ENCODE peak calls at places on chromosomes 1 and 21, in five cellular contexts. J is GM10248, C is astrocyte of the spinal cord, O is Peyer's patch, X is Calu3. E is an unnamed sample.

GRCh38 chr1:35173516-35174224 is 19.3 kb downstream of the SFPQ start:
- DNase-seq in J (no peak), C (no peak), O (no peak), X (no peak), E (no peak)

GRCh38 chr1:201530741-201531521 is 8.0 kb upstream of the NAV1 start:
- DNase-seq in J (peak), C (peak), O (peak), X (peak), E (no peak)

GRCh38 chr1:5934058-5934884 is 58.0 kb downstream of the NPHP4 start:
- DNase-seq in J (no peak), C (no peak), O (no peak), X (no peak), E (no peak)

GRCh38 chr1:231626951-231627614 is 493 bp downstream of the DISC1 start:
- DNase-seq in J (peak), C (peak), O (peak), X (peak), E (peak)

GRCh38 chr1:219812491-219813221 is 115.7 kb downstream of the SLC30A10 start:
- DNase-seq in J (peak), C (peak), O (no peak), X (peak), E (no peak)

GRCh38 chr1:202586018-202586821 is 124.0 kb downstream of the SYT2 start:
- DNase-seq in J (no peak), C (peak), O (peak), X (peak), E (no peak)

GRCh38 chr1:231918239-231919015 is 291.8 kb downstream of the DISC1 start:
- DNase-seq in J (no peak), C (peak), O (peak), X (peak), E (no peak)

GRCh38 chr21:25708467-25709065 is 26.1 kb downstream of the ATP5PF start:
- DNase-seq in J (peak), C (peak), O (peak), X (peak), E (no peak)

GRCh38 chr21:15272591-15272990 is 207.8 kb upstream of the NRIP1 start:
- DNase-seq in J (no peak), C (peak), O (no peak), X (no peak), E (no peak)

GRCh38 chr1:94017155-94017829 is 103.7 kb downstream of the ABCA4 start:
- DNase-seq in J (no peak), C (no peak), O (no peak), X (no peak), E (no peak)

GRCh38 chr1:211581521-211581920 is 2.6 kb upstream of the SLC30A1 start:
- DNase-seq in J (no peak), C (peak), O (no peak), X (no peak), E (no peak)

GRCh38 chr1:59592924-59593323 is 221.8 kb upstream of the HOOK1 start:
- DNase-seq in J (no peak), C (no peak), O (no peak), X (no peak), E (no peak)

GRCh38 chr1:245937316-245938045 is 569.6 kb downstream of the SMYD3 start:
- DNase-seq in J (no peak), C (no peak), O (no peak), X (no peak), E (no peak)
- TF ChIP-seq CTCF in J (no peak), C (no peak), O (no peak), X (no peak), E (no peak)

DNA sequence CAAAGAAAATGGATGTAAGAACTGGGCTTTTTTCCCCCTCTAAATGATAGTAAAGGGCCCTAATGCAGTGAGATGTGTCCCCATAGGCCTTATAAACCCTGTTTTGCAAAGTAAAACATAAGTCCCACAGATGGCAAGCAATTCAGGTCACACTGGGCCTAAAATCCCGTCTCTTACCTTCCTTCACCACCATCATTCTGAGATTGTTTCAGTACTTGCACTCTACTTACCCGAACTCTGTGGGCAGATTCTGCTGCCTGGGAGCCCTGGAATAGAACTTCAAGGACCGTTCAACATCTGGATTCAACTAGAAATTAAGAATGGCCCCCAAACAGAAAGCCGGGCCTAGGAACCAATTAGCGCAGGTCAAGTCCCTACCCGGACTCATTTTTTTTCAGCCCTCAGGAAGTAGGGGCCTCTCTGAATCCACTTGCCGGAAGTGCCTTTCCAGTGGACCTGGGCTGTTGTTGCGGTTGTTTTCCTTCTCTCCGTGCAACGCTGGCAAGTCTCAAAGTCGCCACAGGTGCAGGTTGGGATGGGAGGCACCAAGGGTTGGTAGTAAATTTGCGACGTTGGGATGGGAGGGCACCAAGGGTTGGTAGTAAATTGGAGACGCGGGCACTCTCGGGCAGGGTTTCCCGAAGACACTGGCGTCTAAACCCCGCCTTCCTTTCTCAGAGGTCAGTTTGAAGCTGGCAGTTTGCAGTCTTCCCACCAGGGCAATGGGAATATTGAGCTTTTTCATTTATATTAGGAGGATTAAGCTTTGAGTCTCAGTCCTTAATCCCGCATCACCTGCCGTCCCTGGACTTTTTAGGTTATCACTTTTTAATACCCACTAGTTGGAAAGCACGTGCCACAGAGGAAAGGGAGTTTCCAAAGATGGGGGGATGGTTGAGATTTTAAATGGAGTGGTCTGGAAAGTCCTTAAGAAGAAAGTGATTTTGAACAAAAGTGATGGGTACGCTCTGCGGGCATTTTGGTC is at the start of gene TMEM69:
- DNase-seq in J (peak), C (peak), O (peak), X (peak), E (peak)
- TF ChIP-seq CTCF in J (no peak), C (peak), O (peak), X (no peak), E (no peak)

GRCh38 chr21:42377951-42378340 is 11.6 kb upstream of the TFF1 start:
- DNase-seq in J (no peak), C (no peak), O (no peak), X (no peak), E (no peak)

GRCh38 chr21:42375141-42375905 is 9.0 kb upstream of the TFF1 start:
- DNase-seq in J (no peak), C (no peak), O (no peak), X (no peak), E (no peak)

GRCh38 chr21:42375966-42376337 is 9.6 kb upstream of the TFF1 start:
- DNase-seq in J (no peak), C (no peak), O (no peak), X (no peak), E (no peak)

GRCh38 chr21:42377211-42377950 is 11.0 kb upstream of the TFF1 start:
- DNase-seq in J (no peak), C (no peak), O (no peak), X (no peak), E (no peak)

GRCh38 chr21:42376338-42376982 is 10.1 kb upstream of the TFF1 start:
- DNase-seq in J (no peak), C (no peak), O (no peak), X (no peak), E (no peak)
- TF ChIP-seq CTCF in J (no peak), C (no peak), O (peak), X (no peak), E (no peak)

GRCh38 chr1:65065535-65066378 is 82.2 kb upstream of the AK4 start:
- DNase-seq in J (no peak), C (no peak), O (peak), X (peak), E (no peak)

GRCh38 chr1:65066379-65066765 is 81.6 kb upstream of the AK4 start:
- DNase-seq in J (no peak), C (no peak), O (no peak), X (no peak), E (no peak)

GRCh38 chr1:65059930-65060538 is 88.0 kb upstream of the AK4 start:
- DNase-seq in J (no peak), C (peak), O (no peak), X (peak), E (no peak)

GRCh38 chr1:65062339-65062738 is 85.7 kb upstream of the AK4 start:
- DNase-seq in J (no peak), C (no peak), O (no peak), X (no peak), E (no peak)

DNA sequence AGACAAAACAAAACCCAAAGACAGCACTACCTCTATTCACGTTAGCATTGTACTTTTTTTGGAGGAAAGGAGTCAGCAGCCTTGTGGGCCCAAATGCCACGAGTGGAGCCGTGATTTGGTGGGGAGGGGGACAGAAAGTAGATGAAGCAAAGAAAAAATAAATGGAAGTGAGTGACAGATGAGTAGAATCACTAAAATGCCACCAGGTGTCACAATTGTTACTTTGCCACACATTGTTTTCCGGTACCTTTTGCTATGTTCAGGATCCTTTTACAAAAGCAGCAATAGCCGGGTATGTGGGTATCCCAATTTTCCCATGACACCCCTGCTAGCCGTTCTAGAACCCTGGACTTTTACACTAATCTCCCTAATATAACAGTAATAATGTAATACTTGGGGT is 85.0 kb upstream of the AK4 start:
- DNase-seq in J (no peak), C (no peak), O (no peak), X (peak), E (no peak)
- TF ChIP-seq CTCF in J (peak), C (no peak), O (peak), X (peak), E (no peak)

DNA sequence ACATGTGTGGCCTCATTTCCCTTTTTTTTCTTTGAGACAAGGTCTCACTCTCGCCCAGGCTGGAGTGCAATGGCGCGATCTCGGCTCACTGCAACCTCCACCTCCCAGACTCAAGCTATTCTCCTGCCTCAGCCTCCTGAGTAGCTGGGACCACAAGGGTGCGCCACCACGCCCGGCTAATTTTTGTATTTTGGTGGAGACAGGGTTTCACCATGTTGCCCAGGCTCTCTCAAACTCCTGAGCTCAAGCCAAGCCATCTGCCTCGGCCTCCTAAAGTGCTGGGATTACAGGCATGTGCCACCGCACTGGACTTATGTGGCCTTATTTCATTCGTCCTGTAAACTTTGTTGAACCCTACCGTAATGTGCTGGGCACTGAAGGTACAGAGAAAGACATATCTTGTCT is 569 bp upstream of the WARS2 start:
- DNase-seq in J (no peak), C (no peak), O (no peak), X (peak), E (peak)
- TF ChIP-seq CTCF in J (peak), C (peak), O (no peak), X (peak), E (no peak)